ENCODE peak calls at places on chromosomes 4 and X, in four cellular contexts. S is WTC11, V is SK-N-SH, O is HepG2. R is an unnamed sample.
A peak's percentile ranks its signal among the peaks of the same experiment; 100 is the strongest.

GRCh38 chr4:165384186-165384585 is 5.4 kb downstream of the CPE start:
- DNase-seq in S (no peak), V (no peak), O (no peak), R (no peak)

GRCh38 chr4:183171484-183172267 is 72.6 kb downstream of the WWC2 start:
- DNase-seq in S (no peak), V (no peak), O (peak; percentile 67), R (no peak)

GRCh38 chr4:38774181-38774580 is 8.6 kb downstream of the TLR10 start:
- DNase-seq in S (no peak), V (no peak), O (no peak), R (no peak)

GRCh38 chrX:70921709-70922352 is 9.1 kb downstream of the SLC7A3 start:
- DNase-seq in S (no peak), V (no peak), O (no peak), R (no peak)

GRCh38 chr4:34181891-34182290 is 2062.4 kb downstream of the ARAP2 start:
- DNase-seq in S (no peak), V (no peak), O (no peak), R (no peak)

GRCh38 chrX:101999644-102000539 is 68.1 kb upstream of the ZMAT1 start:
- DNase-seq in S (peak; percentile 45), V (no peak), O (no peak), R (no peak)

GRCh38 chr4:41287005-41287404 is 30.3 kb downstream of the UCHL1 start:
- DNase-seq in S (no peak), V (no peak), O (no peak), R (no peak)

GRCh38 chrX:108036298-108036973 is 8.4 kb upstream of the VSIG1 start:
- DNase-seq in S (no peak), V (no peak), O (peak; percentile 89), R (peak; percentile 56)

GRCh38 chrX:38561951-38562719 is 793 bp downstream of the TSPAN7 start:
- DNase-seq in S (peak; percentile 19), V (peak; percentile 54), O (peak; percentile 3), R (no peak)

GRCh38 chrX:130878350-130879341 is 24.4 kb downstream of the ENOX2 start:
- DNase-seq in S (no peak), V (no peak), O (no peak), R (no peak)

GRCh38 chr4:121139533-121140222 is 24.4 kb downstream of the TNIP3 start:
- DNase-seq in S (no peak), V (no peak), O (no peak), R (no peak)

GRCh38 chr4:170134821-170135220 is 45.1 kb upstream of the AADAT start:
- DNase-seq in S (no peak), V (no peak), O (no peak), R (no peak)

GRCh38 chrX:1661048-1661921 is 46.4 kb downstream of the ASMT start:
- DNase-seq in S (peak; percentile 91), V (no peak), O (peak; percentile 13), R (peak; percentile 26)

GRCh38 chr4:98794565-98795205 is 134.2 kb downstream of the EIF4E start:
- DNase-seq in S (no peak), V (no peak), O (no peak), R (peak; percentile 80)

GRCh38 chr4:94561249-94562024 is 109.7 kb downstream of the PDLIM5 start:
- DNase-seq in S (no peak), V (no peak), O (no peak), R (no peak)

GRCh38 chr4:173745765-173746164 is 215.7 kb upstream of the HAND2 start:
- DNase-seq in S (no peak), V (no peak), O (no peak), R (no peak)

GRCh38 chr4:24260922-24261581 is 323.3 kb downstream of the DHX15 start:
- DNase-seq in S (no peak), V (no peak), O (no peak), R (no peak)

GRCh38 chr4:168221298-168221697 is 97.3 kb downstream of the DDX60 start:
- DNase-seq in S (no peak), V (no peak), O (no peak), R (no peak)

GRCh38 chr4:23366207-23366906 is 523.5 kb downstream of the PPARGC1A start:
- DNase-seq in S (no peak), V (no peak), O (no peak), R (no peak)

GRCh38 chrX:83508006-83508405 is at the start of gene POU3F4:
- DNase-seq in S (peak; percentile 75), V (no peak), O (no peak), R (no peak)

GRCh38 chr4:14254252-14254651 is 626.7 kb upstream of the BOD1L1 start:
- DNase-seq in S (peak; percentile 60), V (peak; percentile 22), O (no peak), R (no peak)

GRCh38 chr4:44446801-44447562 is 1.6 kb downstream of the KCTD8 start:
- DNase-seq in S (peak; percentile 46), V (peak; percentile 3), O (no peak), R (no peak)

GRCh38 chr4:85707591-85707990 is 232.6 kb downstream of the ARHGAP24 start:
- DNase-seq in S (no peak), V (no peak), O (no peak), R (no peak)

GRCh38 chr4:26023191-26023972 is 109.4 kb downstream of the SMIM20 start:
- DNase-seq in S (no peak), V (no peak), O (peak; percentile 13), R (no peak)

GRCh38 chr4:104494822-104495559 is at the start of gene CXXC4:
- DNase-seq in S (peak; percentile 80), V (peak; percentile 77), O (peak; percentile 10), R (peak; percentile 50)

GRCh38 chr4:95304898-95305297 is 243.9 kb downstream of the UNC5C start:
- DNase-seq in S (no peak), V (no peak), O (no peak), R (no peak)

GRCh38 chr4:105191621-105192210 is 45.0 kb downstream of the TET2 start:
- DNase-seq in S (no peak), V (no peak), O (no peak), R (no peak)

GRCh38 chr4:10762541-10762940 is 78.0 kb upstream of the CLNK start:
- DNase-seq in S (no peak), V (no peak), O (no peak), R (no peak)

GRCh38 chr4:186806679-186807078 is 83.0 kb upstream of the FAT1 start:
- DNase-seq in S (no peak), V (no peak), O (no peak), R (no peak)

GRCh38 chrX:41045960-41046567 is 39.2 kb upstream of the USP9X start:
- DNase-seq in S (no peak), V (no peak), O (no peak), R (no peak)

GRCh38 chrX:13622565-13622964 is 30.4 kb upstream of the TCEANC start:
- DNase-seq in S (no peak), V (no peak), O (no peak), R (no peak)

GRCh38 chrX:22634081-22634480 is 361.4 kb downstream of the CBLL2 start:
- DNase-seq in S (no peak), V (no peak), O (no peak), R (no peak)

GRCh38 chrX:63363788-63364187 is 12.7 kb upstream of the SPIN4 start:
- DNase-seq in S (no peak), V (no peak), O (no peak), R (no peak)

GRCh38 chr4:121155893-121156292 is 8.2 kb downstream of the TNIP3 start:
- DNase-seq in S (no peak), V (peak; percentile 4), O (no peak), R (peak; percentile 4)

GRCh38 chr4:1997712-1998111 is 11.1 kb downstream of the NELFA start:
- DNase-seq in S (no peak), V (no peak), O (no peak), R (no peak)

GRCh38 chr4:1994935-1995334 is 13.8 kb downstream of the NELFA start:
- DNase-seq in S (no peak), V (no peak), O (no peak), R (no peak)

GRCh38 chr4:1993169-1993516 is 15.6 kb downstream of the NELFA start:
- DNase-seq in S (no peak), V (no peak), O (no peak), R (no peak)

GRCh38 chr4:1996866-1997611 is 11.7 kb downstream of the NELFA start:
- DNase-seq in S (no peak), V (no peak), O (no peak), R (no peak)

DNA sequence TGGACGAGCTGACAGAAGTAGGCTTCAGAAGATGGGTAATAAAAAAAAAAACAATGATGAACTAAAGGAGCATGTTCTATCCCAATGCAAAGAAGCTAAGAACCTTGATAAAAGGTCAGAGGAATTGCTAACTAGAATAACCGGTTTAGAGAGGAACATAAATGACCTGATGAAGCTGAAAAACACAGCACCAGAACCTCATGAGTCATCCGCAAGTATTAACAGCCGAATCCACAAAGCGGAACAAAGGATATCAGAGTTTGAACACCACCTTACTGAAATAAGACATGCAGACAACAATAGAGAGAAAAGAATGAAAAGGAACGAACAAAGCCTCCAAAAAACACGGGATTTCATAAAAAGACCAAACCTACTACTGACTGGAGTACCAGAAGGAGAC is 10.5 kb downstream of the NELFA start:
- DNase-seq in S (no peak), V (no peak), O (no peak), R (no peak)
- TF ChIP-seq FOXJ3 in S (no peak), V (no peak), O (no peak), R (no peak)

GRCh38 chr4:106809083-106809482 is 227.0 kb downstream of the DKK2 start:
- DNase-seq in S (no peak), V (peak; percentile 4), O (peak; percentile 19), R (no peak)
- TF ChIP-seq FOXJ3 in S (no peak), V (no peak), O (no peak), R (no peak)

GRCh38 chrX:93242897-93243296 is 430.5 kb downstream of the NAP1L3 start:
- DNase-seq in S (no peak), V (no peak), O (no peak), R (no peak)
- TF ChIP-seq FOXJ3 in S (no peak), V (no peak), O (no peak), R (no peak)

DNA sequence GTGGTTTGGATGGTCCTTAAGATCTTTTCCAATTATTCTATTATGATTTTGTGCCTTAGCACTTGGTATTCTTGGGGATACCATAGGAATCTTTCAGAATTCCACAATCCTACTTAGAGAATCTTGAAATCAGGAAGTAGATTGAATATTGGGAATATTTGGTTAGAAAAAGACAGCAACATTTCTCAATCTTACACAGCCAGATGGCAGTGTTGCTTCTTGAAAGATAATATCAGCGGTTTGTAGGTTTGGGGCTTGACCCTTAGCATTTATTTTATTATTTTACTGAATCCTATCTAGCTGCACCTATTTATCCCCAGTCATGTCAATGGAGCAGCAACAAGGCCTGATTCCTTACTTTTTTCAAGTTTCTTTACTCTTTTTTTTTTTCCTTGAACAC is 28.6 kb downstream of the MAGEB1 start:
- DNase-seq in S (no peak), V (no peak), O (no peak), R (no peak)
- TF ChIP-seq FOXJ3 in S (no peak), V (no peak), O (no peak), R (no peak)

R was measured in K562.